ENCODE peak calls at places on chromosome 21, in seven cellular contexts. One of them, this sample, is unnamed.

GRCh38 chr21:35974801-35975200 is 85.5 kb downstream of the SETD4 start:
- DNase-seq in spleen: no peak
- DNase-seq in RWPE1: peak
- DNase-seq in hepatocyte: no peak
- DNase-seq in lung: no peak
- DNase-seq in tibial artery: no peak
- DNase-seq in choroid plexus epithelial cell: peak
- DNase-seq in this sample: peak

GRCh38 chr21:31959881-31960280 is 87.1 kb downstream of the HUNK start:
- DNase-seq in spleen: no peak
- DNase-seq in RWPE1: no peak
- DNase-seq in hepatocyte: no peak
- DNase-seq in lung: no peak
- DNase-seq in tibial artery: no peak
- DNase-seq in choroid plexus epithelial cell: no peak
- DNase-seq in this sample: no peak

GRCh38 chr21:35203093-35204021 is 154.3 kb upstream of the RUNX1 start:
- DNase-seq in spleen: no peak
- DNase-seq in RWPE1: no peak
- DNase-seq in hepatocyte: peak
- DNase-seq in lung: no peak
- DNase-seq in tibial artery: no peak
- DNase-seq in choroid plexus epithelial cell: peak
- DNase-seq in this sample: peak

GRCh38 chr21:14913576-14914146 is 151.1 kb downstream of the NRIP1 start:
- DNase-seq in spleen: no peak
- DNase-seq in RWPE1: no peak
- DNase-seq in hepatocyte: no peak
- DNase-seq in lung: no peak
- DNase-seq in tibial artery: no peak
- DNase-seq in choroid plexus epithelial cell: no peak
- DNase-seq in this sample: peak

GRCh38 chr21:42833859-42834729 is 45.2 kb downstream of the WDR4 start:
- DNase-seq in spleen: peak
- DNase-seq in RWPE1: no peak
- DNase-seq in hepatocyte: no peak
- DNase-seq in lung: no peak
- DNase-seq in tibial artery: no peak
- DNase-seq in choroid plexus epithelial cell: no peak
- DNase-seq in this sample: no peak

GRCh38 chr21:36735201-36735515 is 36.2 kb downstream of the SIM2 start:
- DNase-seq in spleen: peak
- DNase-seq in RWPE1: no peak
- DNase-seq in hepatocyte: no peak
- DNase-seq in lung: no peak
- DNase-seq in tibial artery: no peak
- DNase-seq in choroid plexus epithelial cell: no peak
- DNase-seq in this sample: no peak

GRCh38 chr21:42681296-42682206 is 28.1 kb downstream of the PDE9A start:
- DNase-seq in spleen: peak
- DNase-seq in RWPE1: no peak
- DNase-seq in hepatocyte: no peak
- DNase-seq in lung: no peak
- DNase-seq in tibial artery: no peak
- DNase-seq in choroid plexus epithelial cell: no peak
- DNase-seq in this sample: no peak

GRCh38 chr21:24259241-24259640 is 1348.0 kb downstream of the MRPL39 start:
- DNase-seq in spleen: no peak
- DNase-seq in RWPE1: no peak
- DNase-seq in hepatocyte: no peak
- DNase-seq in lung: no peak
- DNase-seq in tibial artery: no peak
- DNase-seq in choroid plexus epithelial cell: no peak
- DNase-seq in this sample: peak

GRCh38 chr21:42798106-42798505 is 81.2 kb downstream of the WDR4 start:
- DNase-seq in spleen: peak
- DNase-seq in RWPE1: no peak
- DNase-seq in hepatocyte: no peak
- DNase-seq in lung: no peak
- DNase-seq in tibial artery: no peak
- DNase-seq in choroid plexus epithelial cell: no peak
- DNase-seq in this sample: no peak

GRCh38 chr21:42530167-42530518 is 16.5 kb downstream of the SLC37A1 start:
- DNase-seq in spleen: no peak
- DNase-seq in RWPE1: no peak
- DNase-seq in hepatocyte: no peak
- DNase-seq in lung: no peak
- DNase-seq in tibial artery: no peak
- DNase-seq in choroid plexus epithelial cell: no peak
- DNase-seq in this sample: no peak

GRCh38 chr21:41615613-41616012 is 107.7 kb upstream of the TMPRSS2 start:
- DNase-seq in spleen: no peak
- DNase-seq in RWPE1: peak
- DNase-seq in hepatocyte: no peak
- DNase-seq in lung: no peak
- DNase-seq in tibial artery: no peak
- DNase-seq in choroid plexus epithelial cell: peak
- DNase-seq in this sample: peak

GRCh38 chr21:31713973-31714740 is 17.8 kb downstream of the SCAF4 start:
- DNase-seq in spleen: no peak
- DNase-seq in RWPE1: no peak
- DNase-seq in hepatocyte: no peak
- DNase-seq in lung: no peak
- DNase-seq in tibial artery: no peak
- DNase-seq in choroid plexus epithelial cell: peak
- DNase-seq in this sample: peak

GRCh38 chr21:23960769-23961168 is 1646.5 kb downstream of the MRPL39 start:
- DNase-seq in spleen: no peak
- DNase-seq in RWPE1: no peak
- DNase-seq in hepatocyte: no peak
- DNase-seq in lung: no peak
- DNase-seq in tibial artery: no peak
- DNase-seq in choroid plexus epithelial cell: no peak
- DNase-seq in this sample: no peak

GRCh38 chr21:33936221-33937038 is 20.8 kb upstream of the ATP5PO start:
- DNase-seq in spleen: no peak
- DNase-seq in RWPE1: no peak
- DNase-seq in hepatocyte: no peak
- DNase-seq in lung: peak
- DNase-seq in tibial artery: peak
- DNase-seq in choroid plexus epithelial cell: no peak
- DNase-seq in this sample: no peak

GRCh38 chr21:23725576-23725975 is 1881.7 kb downstream of the MRPL39 start:
- DNase-seq in spleen: no peak
- DNase-seq in RWPE1: no peak
- DNase-seq in hepatocyte: no peak
- DNase-seq in lung: no peak
- DNase-seq in tibial artery: no peak
- DNase-seq in choroid plexus epithelial cell: no peak
- DNase-seq in this sample: no peak

GRCh38 chr21:29233611-29234540 is 64.8 kb upstream of the BACH1 start:
- DNase-seq in spleen: no peak
- DNase-seq in RWPE1: peak
- DNase-seq in hepatocyte: no peak
- DNase-seq in lung: no peak
- DNase-seq in tibial artery: no peak
- DNase-seq in choroid plexus epithelial cell: no peak
- DNase-seq in this sample: no peak

GRCh38 chr21:34640858-34641257 is 25.9 kb upstream of the RCAN1 start:
- DNase-seq in spleen: no peak
- DNase-seq in RWPE1: peak
- DNase-seq in hepatocyte: no peak
- DNase-seq in lung: no peak
- DNase-seq in tibial artery: no peak
- DNase-seq in choroid plexus epithelial cell: peak
- DNase-seq in this sample: peak

GRCh38 chr21:14737922-14738321 is 191.8 kb upstream of the SAMSN1 start:
- DNase-seq in spleen: no peak
- DNase-seq in RWPE1: peak
- DNase-seq in hepatocyte: peak
- DNase-seq in lung: peak
- DNase-seq in tibial artery: no peak
- DNase-seq in choroid plexus epithelial cell: peak
- DNase-seq in this sample: peak

GRCh38 chr21:31647650-31648049 is 11.8 kb upstream of the SOD1 start:
- DNase-seq in spleen: no peak
- DNase-seq in RWPE1: no peak
- DNase-seq in hepatocyte: no peak
- DNase-seq in lung: no peak
- DNase-seq in tibial artery: no peak
- DNase-seq in choroid plexus epithelial cell: no peak
- DNase-seq in this sample: no peak

GRCh38 chr21:34797926-34798595 is 129.3 kb downstream of the CLIC6 start:
- DNase-seq in spleen: no peak
- DNase-seq in RWPE1: no peak
- DNase-seq in hepatocyte: no peak
- DNase-seq in lung: no peak
- DNase-seq in tibial artery: no peak
- DNase-seq in choroid plexus epithelial cell: peak
- DNase-seq in this sample: no peak

GRCh38 chr21:41973861-41974751 is 20.3 kb upstream of the C2CD2 start:
- DNase-seq in spleen: no peak
- DNase-seq in RWPE1: no peak
- DNase-seq in hepatocyte: no peak
- DNase-seq in lung: peak
- DNase-seq in tibial artery: no peak
- DNase-seq in choroid plexus epithelial cell: no peak
- DNase-seq in this sample: peak

GRCh38 chr21:25790122-25790951 is 55.6 kb downstream of the GABPA start:
- DNase-seq in spleen: no peak
- DNase-seq in RWPE1: peak
- DNase-seq in hepatocyte: peak
- DNase-seq in lung: no peak
- DNase-seq in tibial artery: no peak
- DNase-seq in choroid plexus epithelial cell: peak
- DNase-seq in this sample: peak

GRCh38 chr21:34553199-34553952 is 41.4 kb upstream of the KCNE1 start:
- DNase-seq in spleen: no peak
- DNase-seq in RWPE1: peak
- DNase-seq in hepatocyte: no peak
- DNase-seq in lung: no peak
- DNase-seq in tibial artery: no peak
- DNase-seq in choroid plexus epithelial cell: peak
- DNase-seq in this sample: peak

GRCh38 chr21:29786509-29786908 is 153.3 kb downstream of the GRIK1 start:
- DNase-seq in spleen: no peak
- DNase-seq in RWPE1: no peak
- DNase-seq in hepatocyte: no peak
- DNase-seq in lung: no peak
- DNase-seq in tibial artery: no peak
- DNase-seq in choroid plexus epithelial cell: no peak
- DNase-seq in this sample: no peak

GRCh38 chr21:25396135-25396711 is 211.1 kb downstream of the MRPL39 start:
- DNase-seq in spleen: no peak
- DNase-seq in RWPE1: no peak
- DNase-seq in hepatocyte: no peak
- DNase-seq in lung: no peak
- DNase-seq in tibial artery: no peak
- DNase-seq in choroid plexus epithelial cell: no peak
- DNase-seq in this sample: no peak

GRCh38 chr21:20591294-20591693 is 406.9 kb upstream of the NCAM2 start:
- DNase-seq in spleen: no peak
- DNase-seq in RWPE1: no peak
- DNase-seq in hepatocyte: no peak
- DNase-seq in lung: no peak
- DNase-seq in tibial artery: no peak
- DNase-seq in choroid plexus epithelial cell: peak
- DNase-seq in this sample: no peak

GRCh38 chr21:45095505-45095904 is 21.1 kb downstream of the ADARB1 start:
- DNase-seq in spleen: no peak
- DNase-seq in RWPE1: no peak
- DNase-seq in hepatocyte: no peak
- DNase-seq in lung: no peak
- DNase-seq in tibial artery: no peak
- DNase-seq in choroid plexus epithelial cell: no peak
- DNase-seq in this sample: no peak
- TF ChIP-seq CTCF in spleen: no peak
- TF ChIP-seq CTCF in RWPE1: no peak
- TF ChIP-seq CTCF in hepatocyte: no peak
- TF ChIP-seq CTCF in lung: no peak
- TF ChIP-seq CTCF in tibial artery: no peak
- TF ChIP-seq CTCF in choroid plexus epithelial cell: no peak
- TF ChIP-seq CTCF in this sample: no peak

GRCh38 chr21:27805696-27806095 is 838.8 kb upstream of the ADAMTS5 start:
- DNase-seq in spleen: no peak
- DNase-seq in RWPE1: no peak
- DNase-seq in hepatocyte: no peak
- DNase-seq in lung: no peak
- DNase-seq in tibial artery: no peak
- DNase-seq in choroid plexus epithelial cell: no peak
- DNase-seq in this sample: no peak
- TF ChIP-seq CTCF in spleen: no peak
- TF ChIP-seq CTCF in RWPE1: no peak
- TF ChIP-seq CTCF in hepatocyte: no peak
- TF ChIP-seq CTCF in lung: no peak
- TF ChIP-seq CTCF in tibial artery: no peak
- TF ChIP-seq CTCF in choroid plexus epithelial cell: no peak
- TF ChIP-seq CTCF in this sample: no peak

GRCh38 chr21:46326110-46326703 is 2.3 kb downstream of the PCNT start:
- DNase-seq in spleen: no peak
- DNase-seq in RWPE1: no peak
- DNase-seq in hepatocyte: no peak
- DNase-seq in lung: no peak
- DNase-seq in tibial artery: no peak
- DNase-seq in choroid plexus epithelial cell: no peak
- DNase-seq in this sample: no peak

GRCh38 chr21:46325073-46325912 is 1.3 kb downstream of the PCNT start:
- DNase-seq in spleen: peak
- DNase-seq in RWPE1: peak
- DNase-seq in hepatocyte: peak
- DNase-seq in lung: peak
- DNase-seq in tibial artery: peak
- DNase-seq in choroid plexus epithelial cell: peak
- DNase-seq in this sample: peak

GRCh38 chr21:46323710-46324389 is at the start of the genes C21orf58 and PCNT:
- DNase-seq in spleen: peak
- DNase-seq in RWPE1: peak
- DNase-seq in hepatocyte: peak
- DNase-seq in lung: peak
- DNase-seq in tibial artery: peak
- DNase-seq in choroid plexus epithelial cell: peak
- DNase-seq in this sample: peak

GRCh38 chr21:46323227-46323709 is 402 bp downstream of the C21orf58 start:
- DNase-seq in spleen: no peak
- DNase-seq in RWPE1: no peak
- DNase-seq in hepatocyte: peak
- DNase-seq in lung: no peak
- DNase-seq in tibial artery: no peak
- DNase-seq in choroid plexus epithelial cell: peak
- DNase-seq in this sample: no peak

GRCh38 chr21:46324390-46325072 is 575 bp downstream of the PCNT start:
- DNase-seq in spleen: peak
- DNase-seq in RWPE1: peak
- DNase-seq in hepatocyte: peak
- DNase-seq in lung: peak
- DNase-seq in tibial artery: peak
- DNase-seq in choroid plexus epithelial cell: peak
- DNase-seq in this sample: peak
- TF ChIP-seq CTCF in spleen: peak
- TF ChIP-seq CTCF in RWPE1: no peak
- TF ChIP-seq CTCF in hepatocyte: peak
- TF ChIP-seq CTCF in lung: no peak
- TF ChIP-seq CTCF in tibial artery: no peak
- TF ChIP-seq CTCF in choroid plexus epithelial cell: no peak
- TF ChIP-seq CTCF in this sample: peak

GRCh38 chr21:38236232-38236631 is 20.6 kb upstream of the KCNJ15 start:
- DNase-seq in spleen: no peak
- DNase-seq in RWPE1: no peak
- DNase-seq in hepatocyte: no peak
- DNase-seq in lung: no peak
- DNase-seq in tibial artery: no peak
- DNase-seq in choroid plexus epithelial cell: peak
- DNase-seq in this sample: no peak
- TF ChIP-seq CTCF in spleen: no peak
- TF ChIP-seq CTCF in RWPE1: no peak
- TF ChIP-seq CTCF in hepatocyte: no peak
- TF ChIP-seq CTCF in lung: no peak
- TF ChIP-seq CTCF in tibial artery: no peak
- TF ChIP-seq CTCF in choroid plexus epithelial cell: peak
- TF ChIP-seq CTCF in this sample: peak